ENCODE peak calls at places on chromosomes 2 and 18, in seven cellular contexts. H is IMR-90, E is fibroblast of lung, Q is GM23338, M is psoas muscle, G is mammary epithelial cell, O is hepatocyte. T is an unnamed sample.

GRCh38 chr2:218983263-218983970 is 1.6 kb downstream of the FEV start:
- DNase-seq in H (no peak), E (no peak), Q (peak; percentile 38), M (peak; percentile 28), G (no peak), O (no peak), T (no peak)

GRCh38 chr2:111673526-111673925 is 210.5 kb downstream of the ANAPC1 start:
- DNase-seq in H (no peak), E (no peak), Q (no peak), M (no peak), G (no peak), O (no peak), T (no peak)

GRCh38 chr2:152573168-152573567 is 144.1 kb downstream of the PRPF40A start:
- DNase-seq in H (peak; percentile 93), E (peak; percentile 48), Q (no peak), M (no peak), G (peak; percentile 91), O (no peak), T (peak; percentile 86)

GRCh38 chr2:64730551-64731305 is 77.0 kb upstream of the SERTAD2 start:
- DNase-seq in H (peak; percentile 90), E (peak; percentile 88), Q (no peak), M (peak; percentile 51), G (peak; percentile 74), O (peak; percentile 75), T (peak; percentile 79)

GRCh38 chr2:158967731-158968395 is 577 bp upstream of the TANC1 start:
- DNase-seq in H (peak; percentile 66), E (peak; percentile 67), Q (peak; percentile 79), M (peak; percentile 56), G (peak; percentile 53), O (peak; percentile 64), T (no peak)

GRCh38 chr2:103161456-103162289 is 399.8 kb downstream of the TMEM182 start:
- DNase-seq in H (peak; percentile 30), E (peak; percentile 57), Q (peak; percentile 84), M (no peak), G (peak; percentile 22), O (peak; percentile 77), T (peak; percentile 98)

GRCh38 chr18:78786776-78787175 is 192.8 kb upstream of the SALL3 start:
- DNase-seq in H (no peak), E (no peak), Q (no peak), M (no peak), G (no peak), O (no peak), T (no peak)

GRCh38 chr18:70337139-70337972 is 48.5 kb downstream of the SOCS6 start:
- DNase-seq in H (peak; percentile 92), E (peak; percentile 88), Q (peak; percentile 43), M (peak; percentile 59), G (peak; percentile 96), O (peak; percentile 74), T (peak; percentile 98)

GRCh38 chr2:232476045-232476444 is 11.6 kb downstream of the ECEL1 start:
- DNase-seq in H (no peak), E (no peak), Q (peak; percentile 29), M (no peak), G (no peak), O (no peak), T (no peak)

GRCh38 chr2:8216397-8216796 is 465.5 kb upstream of the ID2 start:
- DNase-seq in H (no peak), E (peak; percentile 48), Q (no peak), M (no peak), G (no peak), O (no peak), T (no peak)

GRCh38 chr2:8217366-8218125 is 464.3 kb upstream of the ID2 start:
- DNase-seq in H (no peak), E (no peak), Q (no peak), M (no peak), G (no peak), O (no peak), T (no peak)

GRCh38 chr2:8219631-8220393 is 462.0 kb upstream of the ID2 start:
- DNase-seq in H (no peak), E (no peak), Q (no peak), M (peak; percentile 87), G (no peak), O (no peak), T (no peak)

GRCh38 chr2:8215982-8216381 is 465.9 kb upstream of the ID2 start:
- DNase-seq in H (no peak), E (no peak), Q (no peak), M (no peak), G (no peak), O (no peak), T (no peak)

DNA sequence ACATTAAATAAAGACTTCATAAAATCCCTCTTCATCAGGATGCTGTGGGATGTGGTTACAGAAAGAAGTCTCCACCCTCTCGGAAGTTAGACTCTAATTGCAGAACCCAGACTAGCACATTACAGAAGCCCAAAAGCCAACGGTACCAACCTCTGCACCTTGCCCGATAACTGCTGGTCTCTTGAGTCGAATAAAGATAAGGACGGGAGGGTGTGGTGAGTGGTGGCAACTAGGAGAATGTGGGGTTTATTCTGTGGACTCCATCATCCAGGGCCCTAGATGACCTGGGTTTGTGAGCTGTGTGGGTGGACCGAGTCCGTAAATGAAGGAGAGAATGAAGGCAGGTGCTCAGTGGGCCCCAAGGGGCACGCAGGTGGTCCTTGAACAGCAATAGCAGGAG is 462.8 kb upstream of the ID2 start:
- DNase-seq in H (no peak), E (no peak), Q (no peak), M (no peak), G (no peak), O (no peak), T (no peak)
- TF ChIP-seq CTCF in H (no peak), E (no peak), Q (no peak), M (no peak), G (no peak), O (no peak), T (no peak)

GRCh38 chr2:68936462-68936861 is 16.2 kb downstream of the GKN2 start:
- DNase-seq in H (peak; percentile 82), E (no peak), Q (no peak), M (no peak), G (peak; percentile 94), O (no peak), T (peak; percentile 95)
- H3K4me3 ChIP-seq in H (no peak overlapping the region), E (no peak overlapping the region), Q (no peak overlapping the region), M (no peak overlapping the region), G (no peak overlapping the region), O (no peak overlapping the region), T (no peak overlapping the region)

GRCh38 chr2:109159096-109159495 is 30.1 kb downstream of the SH3RF3 start:
- DNase-seq in H (no peak), E (no peak), Q (no peak), M (no peak), G (no peak), O (no peak), T (no peak)
- H3K27me3 ChIP-seq in H (no peaks in the 10 kb centered on the region), E (no peaks in the 10 kb centered on the region), Q (no peaks in the 10 kb centered on the region), M (no peaks in the 10 kb centered on the region), G (peaks cover 5% of the 10 kb centered on the region), O (no peaks in the 10 kb centered on the region), T (peaks cover 5% of the 10 kb centered on the region)

DNA sequence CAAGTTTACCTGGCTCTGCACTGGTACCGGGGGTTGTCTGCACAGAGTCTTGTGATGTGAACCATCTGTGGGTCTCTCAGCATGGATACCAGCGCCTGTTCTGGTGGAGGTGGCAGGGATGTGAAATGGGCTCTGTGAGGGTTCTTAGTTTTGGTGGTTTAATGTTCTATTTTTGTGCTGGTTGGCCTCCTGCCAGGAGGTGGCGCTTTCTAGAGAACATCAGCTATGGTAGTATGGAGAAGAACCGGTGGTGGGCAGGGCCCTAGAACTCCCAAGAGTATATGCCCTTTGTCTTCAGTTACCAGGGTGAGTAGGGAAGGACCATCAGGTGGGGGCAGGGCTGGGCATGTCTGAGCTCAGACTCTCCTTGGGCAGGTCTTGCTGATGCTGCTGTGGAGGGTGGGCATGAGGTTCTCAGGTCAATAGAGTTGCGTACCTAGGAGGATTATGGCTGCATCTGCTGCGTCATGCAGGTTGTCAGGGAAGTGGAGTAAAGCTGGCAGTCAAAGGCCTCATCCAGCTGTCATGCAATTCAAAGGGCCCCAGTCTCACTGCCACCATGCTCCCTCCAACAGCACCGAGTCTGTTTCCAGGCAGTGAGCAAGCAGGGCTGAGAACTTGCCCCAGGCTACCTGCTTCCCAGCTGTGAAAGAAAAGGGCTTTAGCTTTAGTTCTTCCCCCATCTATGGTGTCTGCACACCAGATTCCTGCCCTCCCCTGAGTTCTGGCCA is 278.0 kb downstream of the METTL4 start:
- DNase-seq in H (no peak), E (no peak), Q (peak; percentile 32), M (no peak), G (no peak), O (no peak), T (no peak)
- TF ChIP-seq CTCF in H (no peak), E (no peak), Q (peak; percentile 46), M (no peak), G (no peak), O (no peak), T (no peak)

DNA sequence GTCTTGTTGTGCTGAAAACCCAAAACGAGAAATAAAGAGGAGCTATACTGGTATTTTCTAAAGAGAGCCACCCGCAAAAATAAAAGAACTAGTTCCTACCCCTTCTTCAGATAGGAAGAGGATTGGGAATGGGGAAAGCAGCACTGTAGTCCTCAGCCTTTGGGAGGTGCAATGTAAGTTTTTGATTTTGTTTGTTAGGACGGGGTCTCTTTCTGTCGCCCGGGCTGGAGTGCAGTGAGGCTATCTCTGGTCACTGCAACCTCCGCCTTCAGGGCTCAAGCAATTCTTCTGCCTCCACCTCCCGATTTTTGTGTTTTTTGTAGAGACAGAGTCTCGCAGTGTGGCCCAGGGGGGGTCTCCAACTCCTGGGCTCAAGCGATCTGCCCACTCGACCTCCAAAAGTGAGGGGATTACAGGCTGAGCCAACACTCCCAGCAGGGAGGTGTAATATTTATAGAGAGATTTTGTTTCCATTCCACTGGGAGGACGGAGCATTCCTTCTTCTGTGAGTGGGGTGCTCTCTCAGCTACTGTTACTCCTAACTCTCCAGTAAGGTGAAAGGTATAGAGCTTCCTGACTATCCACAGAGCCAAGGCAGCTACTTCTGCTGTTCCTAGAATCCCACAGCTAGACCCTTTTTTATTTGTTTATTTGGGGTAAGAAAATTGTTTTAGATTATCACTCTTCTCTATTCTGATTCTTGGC is 13.1 kb upstream of the GULP1 start:
- DNase-seq in H (no peak), E (no peak), Q (peak; percentile 69), M (no peak), G (no peak), O (no peak), T (no peak)
- H3K4me3 ChIP-seq in H (no peak overlapping the region), E (no peak overlapping the region), Q (peak overlapping the region; percentile 30), M (no peak overlapping the region), G (no peak overlapping the region), O (no peak overlapping the region), T (no peak overlapping the region)